ENCODE peak calls at places on chromosomes 5 and 9, in nine cellular contexts. D, U, A, R, O, L, X, Q and K are unnamed samples.
A peak's percentile ranks its signal among the peaks of the same experiment; 100 is the strongest.

GRCh38 chr5:73031839-73032238 is 76.0 kb downstream of the FCHO2 start:
- DNase-seq in R (no peak), L (no peak), O (no peak), A (peak; percentile 21), U (no peak), Q (peak; percentile 30), D (no peak), X (no peak), K (no peak)

GRCh38 chr9:95515272-95516113 is 1.3 kb downstream of the PTCH1 start:
- DNase-seq in L (peak; percentile 37), X (no peak), U (no peak), D (no peak), A (no peak), R (no peak), Q (no peak), O (peak; percentile 78), K (no peak)

GRCh38 chr9:127927457-127928231 is 2.9 kb downstream of the PIP5KL1 start:
- DNase-seq in O (no peak), X (no peak), L (peak; percentile 84), A (peak; percentile 77), R (no peak), D (peak; percentile 63), U (peak; percentile 84), Q (peak; percentile 82), K (peak; percentile 73)

GRCh38 chr9:37507586-37508134 is 21.9 kb downstream of the POLR1E start:
- DNase-seq in D (no peak), A (no peak), Q (no peak), X (no peak), U (no peak), O (no peak), R (no peak), L (no peak), K (no peak)

GRCh38 chr9:105132576-105132975 is 111.9 kb upstream of the SLC44A1 start:
- DNase-seq in A (peak; percentile 33), Q (no peak), D (no peak), U (no peak), X (no peak), O (no peak), R (no peak), L (no peak), K (no peak)

GRCh38 chr9:4009006-4009511 is 290.8 kb downstream of the GLIS3 start:
- DNase-seq in Q (no peak), L (no peak), A (no peak), U (no peak), D (no peak), O (no peak), X (no peak), R (no peak), K (no peak)

GRCh38 chr5:66454186-66455078 is 141.8 kb upstream of the MAST4 start:
- DNase-seq in X (no peak), A (no peak), O (no peak), D (no peak), R (no peak), L (no peak), U (no peak), Q (no peak), K (no peak)

GRCh38 chr5:5432020-5432707 is 9.7 kb downstream of the ICE1 start:
- DNase-seq in R (no peak), U (no peak), L (no peak), O (no peak), A (no peak), D (no peak), X (no peak), Q (no peak), K (no peak)

GRCh38 chr5:139668064-139668880 is 20.1 kb downstream of the CXXC5 start:
- DNase-seq in R (no peak), O (peak; percentile 83), L (no peak), D (no peak), U (no peak), Q (peak; percentile 49), X (no peak), A (no peak), K (no peak)

GRCh38 chr9:133514475-133515239 is 10.1 kb downstream of the MYMK start:
- DNase-seq in A (no peak), R (no peak), L (no peak), U (no peak), O (no peak), Q (no peak), D (no peak), X (no peak), K (no peak)

GRCh38 chr9:92668746-92669526 is 995 bp downstream of the IPPK start:
- DNase-seq in X (no peak), Q (no peak), L (peak; percentile 54), R (no peak), O (peak; percentile 80), U (no peak), D (no peak), A (no peak), K (peak; percentile 38)

GRCh38 chr9:130372057-130372456 is 72.7 kb upstream of the ASS1 start:
- DNase-seq in D (no peak), A (no peak), X (no peak), L (no peak), O (no peak), U (no peak), R (no peak), Q (no peak), K (no peak)

GRCh38 chr9:5574998-5575397 is 53.9 kb upstream of the RIC1 start:
- DNase-seq in X (no peak), D (no peak), R (no peak), A (no peak), Q (no peak), L (no peak), O (no peak), U (no peak), K (no peak)
- TF ChIP-seq CTCF in X (no peak), D (no peak), R (peak; percentile 25), A (no peak), Q (no peak), L (no peak), O (no peak), U (peak; percentile 33), K (no peak)

GRCh38 chr9:135154050-135154570 is 66.6 kb downstream of the OLFM1 start:
- DNase-seq in O (no peak), L (no peak), R (no peak), D (no peak), Q (no peak), X (no peak), U (no peak), A (no peak), K (no peak)

GRCh38 chr9:135152608-135153337 is 65.3 kb downstream of the OLFM1 start:
- DNase-seq in R (no peak), O (no peak), U (peak; percentile 27), D (no peak), A (peak; percentile 19), L (no peak), Q (no peak), X (no peak), K (no peak)

GRCh38 chr9:135156525-135157510 is 69.3 kb downstream of the OLFM1 start:
- DNase-seq in O (no peak), L (peak; percentile 14), Q (peak; percentile 32), D (peak; percentile 22), U (peak; percentile 61), R (no peak), A (peak; percentile 19), X (no peak), K (no peak)

GRCh38 chr9:135157856-135158571 is 70.5 kb downstream of the OLFM1 start:
- DNase-seq in O (no peak), R (no peak), L (no peak), U (no peak), D (no peak), Q (no peak), A (no peak), X (no peak), K (no peak)

DNA sequence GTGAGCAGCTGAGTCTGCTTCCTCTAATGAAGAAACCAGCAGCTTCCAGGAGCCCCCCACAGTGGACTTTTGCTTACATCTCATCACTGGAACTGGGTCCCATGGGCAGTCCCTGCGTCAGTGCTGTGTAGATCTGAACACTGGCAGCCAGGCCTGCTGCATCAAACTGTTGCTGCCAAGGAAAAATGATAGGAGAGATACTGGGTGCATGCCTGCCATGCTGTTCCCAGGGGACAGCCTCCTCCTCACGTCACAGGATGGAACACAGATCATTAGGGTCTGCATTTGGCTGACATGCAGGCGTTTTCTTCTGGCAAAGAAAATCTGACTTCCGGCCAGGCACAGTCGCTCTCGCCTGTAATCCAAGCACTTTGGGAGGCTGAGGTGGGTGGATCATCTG is 67.9 kb downstream of the OLFM1 start:
- DNase-seq in R (no peak), O (no peak), Q (no peak), D (no peak), A (no peak), L (no peak), X (no peak), U (no peak), K (no peak)
- TF ChIP-seq POLR2AphosphoS5 in R (no peak), O (no peak), Q (no peak), D (no peak), A (no peak), L (no peak), X (no peak), U (no peak), K (no peak)

DNA sequence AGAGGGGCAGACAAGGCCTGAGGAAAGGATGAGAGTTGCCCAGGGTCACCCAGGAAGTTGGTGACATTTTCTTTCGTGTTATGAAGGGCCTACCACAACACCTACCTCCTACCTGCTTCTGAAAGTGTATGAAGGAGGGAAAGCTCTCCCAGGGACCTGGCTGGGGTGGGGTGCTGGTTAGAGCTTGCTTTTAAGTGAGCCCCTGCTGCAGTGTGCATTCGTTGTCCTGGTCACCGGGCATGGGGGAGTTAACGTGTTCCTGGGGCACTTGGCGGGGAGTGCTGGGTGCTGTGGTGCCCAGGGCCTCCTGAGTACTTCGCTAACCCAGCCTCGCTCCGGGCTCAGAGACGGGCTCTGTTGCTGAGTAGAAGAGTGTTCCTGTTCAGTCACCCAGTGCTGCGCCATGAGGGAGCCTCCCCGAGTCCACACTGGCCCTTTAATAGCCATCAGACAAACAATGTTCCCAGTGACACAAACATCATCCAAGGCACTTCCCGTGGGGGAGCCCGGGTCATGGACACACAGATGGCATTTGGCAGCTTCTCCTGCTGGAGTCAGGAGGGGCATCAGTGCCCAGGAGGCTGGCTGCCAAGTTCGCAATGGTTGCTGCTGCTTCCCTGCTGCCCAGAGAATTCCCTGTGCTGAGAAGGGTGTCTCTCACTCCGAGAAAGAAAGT is 85.7 kb downstream of the AMBP start:
- DNase-seq in A (no peak), R (no peak), U (no peak), L (no peak), Q (peak; percentile 40), D (peak; percentile 28), X (no peak), O (peak; percentile 86), K (peak; percentile 58)
- TF ChIP-seq POLR2A in A (no peak), R (no peak), U (no peak), L (no peak), Q (no peak), D (no peak), X (no peak), O (no peak), K (no peak)

DNA sequence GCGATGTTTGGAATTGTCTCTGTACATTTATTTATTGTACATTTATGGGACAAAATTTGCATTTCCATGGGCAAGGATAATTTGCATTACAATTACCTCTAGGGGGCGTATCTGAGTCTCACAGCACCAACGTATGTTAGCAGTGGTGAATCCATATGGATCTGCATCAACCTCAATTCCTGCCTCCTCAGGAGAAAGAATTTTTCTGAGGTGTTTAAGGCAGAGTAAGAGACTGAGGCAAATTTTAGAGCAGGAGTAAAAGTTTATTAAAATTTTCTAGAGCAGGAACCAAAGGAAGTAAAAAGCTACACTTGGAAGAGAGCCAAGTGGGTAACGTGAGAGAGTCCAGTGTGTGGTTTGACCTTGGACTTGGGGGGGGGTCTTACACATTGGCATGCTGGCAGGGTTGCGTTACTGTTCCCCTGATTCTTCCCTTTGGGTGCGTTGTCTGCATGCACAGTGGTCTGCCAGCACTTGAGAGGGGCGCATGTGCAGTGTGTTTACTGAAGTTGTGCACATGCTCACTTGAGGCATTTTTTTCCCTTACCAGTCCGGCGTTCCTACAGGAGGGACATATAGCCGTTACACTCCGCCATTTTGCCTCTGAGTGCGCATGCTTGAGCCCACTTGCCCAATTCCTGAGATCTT is 21.0 kb upstream of the RAB14 start:
- DNase-seq in D (no peak), Q (no peak), R (no peak), A (peak; percentile 54), O (no peak), X (no peak), L (no peak), U (no peak), K (no peak)
- TF ChIP-seq CTCF in D (peak; percentile 41), Q (peak; percentile 77), R (peak; percentile 37), A (peak; percentile 65), O (peak; percentile 65), X (peak; percentile 59), L (peak; percentile 61), U (peak; percentile 58), K (peak; percentile 50)